ENCODE peak calls at places on chromosomes 5 and 9, in four cellular contexts. One of them, this sample, is unnamed. For H3K9me3 and H3K4me1, the result is how much of the 10 kb centered on the place peaks cover.

GRCh38 chr9:875119-875962 is 33.8 kb downstream of the DMRT1 start:
- DNase-seq in cardiac muscle cell: no peak
- DNase-seq in HCT116: no peak
- DNase-seq in heart left ventricle: no peak
- DNase-seq in this sample: no peak

GRCh38 chr5:159660401-159660800 is 255.9 kb upstream of the ADRA1B start:
- DNase-seq in heart left ventricle: no peak
- DNase-seq in cardiac muscle cell: no peak
- DNase-seq in HCT116: no peak
- DNase-seq in this sample: no peak

GRCh38 chr5:177008716-177009115 is 2.1 kb upstream of the UIMC1 start:
- DNase-seq in heart left ventricle: no peak
- DNase-seq in HCT116: no peak
- DNase-seq in cardiac muscle cell: no peak
- DNase-seq in this sample: no peak

GRCh38 chr9:89879276-89879675 is 274.5 kb downstream of the GADD45G start:
- DNase-seq in cardiac muscle cell: no peak
- DNase-seq in heart left ventricle: no peak
- DNase-seq in HCT116: no peak
- DNase-seq in this sample: peak

GRCh38 chr5:143796110-143796509 is 15.9 kb upstream of the HMHB1 start:
- DNase-seq in heart left ventricle: no peak
- DNase-seq in HCT116: no peak
- DNase-seq in cardiac muscle cell: no peak
- DNase-seq in this sample: no peak

GRCh38 chr9:122364783-122365150 is 6.1 kb upstream of the PTGS1 start:
- DNase-seq in heart left ventricle: no peak
- DNase-seq in HCT116: no peak
- DNase-seq in cardiac muscle cell: no peak
- DNase-seq in this sample: no peak

GRCh38 chr9:97910273-97910844 is 11.9 kb downstream of the TRMO start:
- DNase-seq in HCT116: no peak
- DNase-seq in heart left ventricle: no peak
- DNase-seq in cardiac muscle cell: no peak
- DNase-seq in this sample: no peak

GRCh38 chr9:87447547-87448432 is 49.9 kb upstream of the DAPK1 start:
- DNase-seq in heart left ventricle: no peak
- DNase-seq in cardiac muscle cell: no peak
- DNase-seq in HCT116: no peak
- DNase-seq in this sample: no peak

GRCh38 chr9:132546148-132547051 is 36.0 kb upstream of the BARHL1 start:
- DNase-seq in heart left ventricle: peak
- DNase-seq in HCT116: no peak
- DNase-seq in cardiac muscle cell: peak
- DNase-seq in this sample: no peak

GRCh38 chr9:13278368-13279246 is 885 bp downstream of the MPDZ start:
- DNase-seq in heart left ventricle: peak
- DNase-seq in cardiac muscle cell: peak
- DNase-seq in HCT116: no peak
- DNase-seq in this sample: peak

GRCh38 chr9:13750061-13750460 is 470.6 kb upstream of the MPDZ start:
- DNase-seq in HCT116: no peak
- DNase-seq in cardiac muscle cell: no peak
- DNase-seq in heart left ventricle: no peak
- DNase-seq in this sample: peak

GRCh38 chr9:87725356-87725899 is 491 bp upstream of the CTSL start:
- DNase-seq in heart left ventricle: peak
- DNase-seq in cardiac muscle cell: no peak
- DNase-seq in HCT116: no peak
- DNase-seq in this sample: no peak

GRCh38 chr9:36163049-36163839 is 5.9 kb upstream of the CCIN start:
- DNase-seq in heart left ventricle: peak
- DNase-seq in cardiac muscle cell: peak
- DNase-seq in HCT116: no peak
- DNase-seq in this sample: peak

GRCh38 chr5:63401434-63402046 is 560.7 kb downstream of the HTR1A start:
- DNase-seq in heart left ventricle: peak
- DNase-seq in cardiac muscle cell: peak
- DNase-seq in HCT116: peak
- DNase-seq in this sample: peak

GRCh38 chr5:175022286-175022685 is 297.9 kb downstream of the MSX2 start:
- DNase-seq in HCT116: no peak
- DNase-seq in heart left ventricle: no peak
- DNase-seq in cardiac muscle cell: no peak
- DNase-seq in this sample: no peak

GRCh38 chr5:139649082-139649991 is 1.2 kb downstream of the CXXC5 start:
- DNase-seq in heart left ventricle: no peak
- DNase-seq in HCT116: no peak
- DNase-seq in cardiac muscle cell: peak
- DNase-seq in this sample: no peak

GRCh38 chr5:148455055-148455675 is 71.4 kb downstream of the FBXO38 start:
- DNase-seq in heart left ventricle: no peak
- DNase-seq in cardiac muscle cell: no peak
- DNase-seq in HCT116: no peak
- DNase-seq in this sample: no peak

GRCh38 chr5:151589878-151590570 is 1.1 kb downstream of the FAT2 start:
- DNase-seq in heart left ventricle: no peak
- DNase-seq in HCT116: no peak
- DNase-seq in cardiac muscle cell: no peak
- DNase-seq in this sample: no peak

GRCh38 chr5:1648806-1649205 is 125.0 kb upstream of the LPCAT1 start:
- DNase-seq in heart left ventricle: no peak
- DNase-seq in cardiac muscle cell: no peak
- DNase-seq in HCT116: no peak
- DNase-seq in this sample: no peak

GRCh38 chr9:95139121-95139520 is 178.4 kb downstream of the FANCC start:
- DNase-seq in heart left ventricle: no peak
- DNase-seq in HCT116: no peak
- DNase-seq in cardiac muscle cell: no peak
- DNase-seq in this sample: no peak

GRCh38 chr5:91380491-91381133 is 2.5 kb downstream of the ARRDC3 start:
- DNase-seq in HCT116: peak
- DNase-seq in heart left ventricle: peak
- DNase-seq in cardiac muscle cell: peak
- DNase-seq in this sample: peak

GRCh38 chr5:142769251-142769792 is 855 bp upstream of the ARHGAP26 start:
- DNase-seq in cardiac muscle cell: no peak
- DNase-seq in heart left ventricle: no peak
- DNase-seq in HCT116: no peak
- DNase-seq in this sample: no peak

GRCh38 chr9:136059851-136060670 is 35.0 kb downstream of the NACC2 start:
- DNase-seq in cardiac muscle cell: no peak
- DNase-seq in heart left ventricle: no peak
- DNase-seq in HCT116: no peak
- DNase-seq in this sample: no peak

GRCh38 chr9:123928471-123929176 is 1.3 kb downstream of the DENND1A start:
- DNase-seq in heart left ventricle: peak
- DNase-seq in cardiac muscle cell: no peak
- DNase-seq in HCT116: no peak
- DNase-seq in this sample: peak

GRCh38 chr5:115545065-115545882 is 699 bp upstream of the FEM1C start:
- DNase-seq in HCT116: peak
- DNase-seq in heart left ventricle: no peak
- DNase-seq in cardiac muscle cell: no peak
- DNase-seq in this sample: no peak

GRCh38 chr5:52864376-52864775 is 76.7 kb downstream of the ITGA1 start:
- DNase-seq in heart left ventricle: no peak
- DNase-seq in HCT116: no peak
- DNase-seq in cardiac muscle cell: peak
- DNase-seq in this sample: peak

GRCh38 chr9:7139886-7140285 is 382.1 kb downstream of the KDM4C start:
- DNase-seq in HCT116: no peak
- DNase-seq in heart left ventricle: no peak
- DNase-seq in cardiac muscle cell: peak
- DNase-seq in this sample: no peak

GRCh38 chr9:134802201-134802795 is 78.3 kb upstream of the FCN2 start:
- DNase-seq in HCT116: no peak
- DNase-seq in cardiac muscle cell: no peak
- DNase-seq in heart left ventricle: no peak
- DNase-seq in this sample: no peak

GRCh38 chr9:127384016-127384730 is 12.8 kb upstream of the SLC2A8 start:
- DNase-seq in HCT116: no peak
- DNase-seq in cardiac muscle cell: no peak
- DNase-seq in heart left ventricle: no peak
- DNase-seq in this sample: no peak

GRCh38 chr9:135639196-135639595 is at the start of gene GLT6D1:
- DNase-seq in cardiac muscle cell: no peak
- DNase-seq in HCT116: no peak
- DNase-seq in heart left ventricle: no peak
- DNase-seq in this sample: no peak

GRCh38 chr5:141560141-141560540 is 58.7 kb downstream of the DIAPH1 start:
- DNase-seq in heart left ventricle: no peak
- DNase-seq in cardiac muscle cell: peak
- DNase-seq in HCT116: no peak
- DNase-seq in this sample: peak

GRCh38 chr9:112061152-112061740 is 113.9 kb downstream of the SUSD1 start:
- DNase-seq in heart left ventricle: peak
- DNase-seq in cardiac muscle cell: no peak
- DNase-seq in HCT116: peak
- DNase-seq in this sample: peak

DNA sequence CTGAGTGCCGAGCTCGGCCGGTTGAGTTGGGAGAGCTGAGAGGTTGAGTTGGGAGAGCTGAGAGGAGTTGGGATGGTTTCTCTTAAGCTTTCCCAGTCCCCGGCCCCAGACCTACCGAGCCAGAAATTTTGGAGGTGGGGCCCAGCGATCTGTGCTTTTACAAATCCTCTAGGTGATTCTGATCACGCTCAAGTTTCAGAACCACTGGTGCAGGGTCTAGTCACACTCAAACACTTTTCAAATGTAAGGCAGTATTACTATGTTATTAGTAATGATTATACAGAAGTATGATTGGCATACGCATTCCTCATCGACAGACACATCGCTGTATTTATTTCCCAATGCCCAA is 256 bp upstream of the CLINT1 start:
- DNase-seq in cardiac muscle cell: no peak
- DNase-seq in HCT116: no peak
- DNase-seq in heart left ventricle: no peak
- DNase-seq in this sample: no peak
- H3K4me3 ChIP-seq in cardiac muscle cell: peak
- H3K4me3 ChIP-seq in HCT116: peak
- H3K4me3 ChIP-seq in heart left ventricle: peak
- H3K4me3 ChIP-seq in this sample: peak

DNA sequence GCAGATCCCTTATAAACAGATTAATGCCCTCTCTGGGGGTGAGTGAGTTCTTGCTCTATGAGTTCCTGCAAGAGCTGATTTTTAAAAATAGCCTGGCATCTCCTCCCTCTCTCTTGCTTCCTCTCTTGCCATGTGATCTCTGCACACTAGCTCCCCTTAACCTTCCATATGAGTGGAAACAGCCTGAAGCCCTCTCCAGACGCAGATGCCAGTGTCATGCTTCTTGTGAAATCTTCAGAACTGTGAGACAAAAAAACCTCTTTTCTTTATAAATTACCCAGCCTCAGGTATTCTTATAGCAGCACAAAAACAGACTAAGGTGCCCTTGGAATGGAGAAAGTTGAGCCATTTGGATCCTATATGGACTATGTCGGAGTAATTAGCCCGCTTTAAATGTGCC is 559.7 kb upstream of the CYLC2 start:
- DNase-seq in heart left ventricle: no peak
- DNase-seq in cardiac muscle cell: no peak
- DNase-seq in HCT116: no peak
- DNase-seq in this sample: no peak
- H3K9me3 ChIP-seq in heart left ventricle: under half
- H3K9me3 ChIP-seq in cardiac muscle cell: under half
- H3K9me3 ChIP-seq in HCT116: under half
- H3K9me3 ChIP-seq in this sample: under half

GRCh38 chr5:16899171-16899570 is 36.9 kb downstream of the MYO10 start:
- DNase-seq in heart left ventricle: no peak
- DNase-seq in HCT116: no peak
- DNase-seq in cardiac muscle cell: no peak
- DNase-seq in this sample: no peak

GRCh38 chr5:16906255-16906654 is 29.8 kb downstream of the MYO10 start:
- DNase-seq in heart left ventricle: no peak
- DNase-seq in cardiac muscle cell: no peak
- DNase-seq in HCT116: no peak
- DNase-seq in this sample: no peak

GRCh38 chr5:16903480-16904300 is 32.4 kb downstream of the MYO10 start:
- DNase-seq in HCT116: no peak
- DNase-seq in cardiac muscle cell: no peak
- DNase-seq in heart left ventricle: no peak
- DNase-seq in this sample: no peak

GRCh38 chr5:16901038-16901644 is 34.9 kb downstream of the MYO10 start:
- DNase-seq in heart left ventricle: no peak
- DNase-seq in HCT116: no peak
- DNase-seq in cardiac muscle cell: no peak
- DNase-seq in this sample: no peak

DNA sequence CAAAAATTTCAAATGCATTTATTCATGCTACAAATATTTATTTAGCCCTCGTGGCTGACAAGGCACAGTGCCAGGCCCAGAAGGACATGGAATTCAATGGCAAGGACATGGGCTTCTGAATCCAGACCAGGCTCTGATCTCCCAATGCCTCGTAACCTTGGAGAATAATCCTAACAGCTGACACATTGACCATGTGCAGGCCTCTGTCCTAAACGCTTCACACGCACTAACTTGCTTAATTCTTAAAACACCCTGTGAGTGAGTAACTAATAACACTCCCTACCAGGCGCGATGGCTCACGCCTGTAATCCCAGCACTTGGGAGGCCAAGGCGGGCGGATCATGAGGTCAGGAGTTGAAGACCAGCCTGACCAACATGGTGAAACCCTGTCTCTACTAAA is 33.2 kb downstream of the MYO10 start:
- DNase-seq in heart left ventricle: no peak
- DNase-seq in cardiac muscle cell: peak
- DNase-seq in HCT116: no peak
- DNase-seq in this sample: no peak
- H3K4me1 ChIP-seq in heart left ventricle: under half
- H3K4me1 ChIP-seq in cardiac muscle cell: under half
- H3K4me1 ChIP-seq in HCT116: half or more
- H3K4me1 ChIP-seq in this sample: under half

GRCh38 chr5:132812123-132812948 is 766 bp upstream of the SOWAHA start:
- DNase-seq in cardiac muscle cell: no peak
- DNase-seq in HCT116: no peak
- DNase-seq in heart left ventricle: no peak
- DNase-seq in this sample: no peak
- H3K4me3 ChIP-seq in cardiac muscle cell: peak
- H3K4me3 ChIP-seq in HCT116: peak
- H3K4me3 ChIP-seq in heart left ventricle: peak
- H3K4me3 ChIP-seq in this sample: no peak

DNA sequence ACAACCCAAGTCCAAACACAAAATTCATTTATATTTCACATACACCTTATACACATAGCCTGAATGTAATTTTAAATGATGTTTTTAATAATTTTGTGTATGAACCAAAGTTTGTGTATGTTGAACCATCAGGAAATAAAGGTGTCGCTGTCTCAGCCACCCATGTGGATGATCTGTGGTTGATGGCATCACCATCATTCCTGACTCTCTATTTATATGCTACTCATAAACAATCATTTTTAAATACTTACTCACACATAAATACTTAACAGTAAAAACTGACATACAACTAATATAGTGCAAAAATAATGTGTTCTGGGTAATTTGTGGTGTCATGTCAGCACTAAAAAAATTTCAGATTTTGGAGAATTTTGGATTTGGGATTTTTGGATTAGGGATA is 38.4 kb downstream of the SMC5 start:
- DNase-seq in HCT116: no peak
- DNase-seq in cardiac muscle cell: no peak
- DNase-seq in heart left ventricle: no peak
- DNase-seq in this sample: no peak
- H3K9me3 ChIP-seq in HCT116: under half
- H3K9me3 ChIP-seq in cardiac muscle cell: under half
- H3K9me3 ChIP-seq in heart left ventricle: under half
- H3K9me3 ChIP-seq in this sample: under half

GRCh38 chr9:107345327-107345726 is 62.2 kb downstream of the RAD23B start:
- DNase-seq in heart left ventricle: peak
- DNase-seq in cardiac muscle cell: no peak
- DNase-seq in HCT116: no peak
- DNase-seq in this sample: no peak
- H3K4me1 ChIP-seq in heart left ventricle: under half
- H3K4me1 ChIP-seq in cardiac muscle cell: under half
- H3K4me1 ChIP-seq in HCT116: under half
- H3K4me1 ChIP-seq in this sample: under half